ENCODE peak calls at places on chromosomes 6 and 20, in four cellular contexts. E is iPS DF 6.9, N is Karpas-422, P is mucosa of descending colon. Z is an unnamed sample.

GRCh38 chr6:79280756-79281155 is 46.3 kb upstream of the HMGN3 start:
- DNase-seq in E (no peak), N (no peak), P (no peak), Z (no peak)

GRCh38 chr6:163572612-163573011 is 158.1 kb downstream of the QKI start:
- DNase-seq in E (no peak), N (no peak), P (no peak), Z (peak)

GRCh38 chr20:60583741-60584140 is 625.5 kb downstream of the CDH26 start:
- DNase-seq in E (no peak), N (no peak), P (no peak), Z (no peak)

GRCh38 chr6:40371621-40372020 is 215.5 kb downstream of the LRFN2 start:
- DNase-seq in E (no peak), N (no peak), P (no peak), Z (no peak)

GRCh38 chr20:58146081-58146734 is 82.2 kb downstream of the ANKRD60 start:
- DNase-seq in E (no peak), N (no peak), P (no peak), Z (no peak)

GRCh38 chr6:124676033-124676432 is 286.2 kb upstream of the RNF217 start:
- DNase-seq in E (no peak), N (no peak), P (no peak), Z (no peak)

GRCh38 chr20:3846378-3846739 is 275 bp upstream of the MAVS start:
- DNase-seq in E (no peak), N (no peak), P (no peak), Z (no peak)

GRCh38 chr6:105431226-105431625 is 28.3 kb upstream of the PREP start:
- DNase-seq in E (peak), N (peak), P (no peak), Z (peak)

GRCh38 chr6:118810420-118811027 is 83.4 kb upstream of the ASF1A start:
- DNase-seq in E (no peak), N (peak), P (peak), Z (no peak)

GRCh38 chr6:79538481-79538971 is 1.3 kb upstream of the LCA5 start:
- DNase-seq in E (no peak), N (no peak), P (no peak), Z (no peak)

GRCh38 chr20:44552950-44553908 is 29.1 kb upstream of the PKIG start:
- DNase-seq in E (no peak), N (no peak), P (no peak), Z (no peak)

GRCh38 chr6:75414445-75415021 is 79.1 kb downstream of the FILIP1 start:
- DNase-seq in E (no peak), N (no peak), P (no peak), Z (no peak)

GRCh38 chr20:62837790-62838458 is 21.1 kb downstream of the COL9A3 start:
- DNase-seq in E (no peak), N (peak), P (peak), Z (no peak)

GRCh38 chr6:145643760-145644159 is 91.6 kb downstream of the EPM2A start:
- DNase-seq in E (no peak), N (no peak), P (no peak), Z (no peak)

GRCh38 chr6:94300424-94301144 is 881.2 kb upstream of the EPHA7 start:
- DNase-seq in E (no peak), N (no peak), P (no peak), Z (no peak)

GRCh38 chr6:27321901-27322300 is 9.8 kb upstream of the POM121L2 start:
- DNase-seq in E (no peak), N (no peak), P (no peak), Z (no peak)

GRCh38 chr6:169864148-169865030 is 113.0 kb downstream of the ERMARD start:
- DNase-seq in E (no peak), N (no peak), P (no peak), Z (peak)

GRCh38 chr6:168380956-168381605 is 59.9 kb upstream of the SMOC2 start:
- DNase-seq in E (no peak), N (no peak), P (no peak), Z (no peak)

GRCh38 chr6:146931214-146931613 is 273.0 kb upstream of the STXBP5 start:
- DNase-seq in E (no peak), N (no peak), P (no peak), Z (no peak)

GRCh38 chr6:75334266-75335040 is 49.9 kb upstream of the TMEM30A start:
- DNase-seq in E (peak), N (no peak), P (no peak), Z (peak)

GRCh38 chr20:51339721-51340450 is 202.6 kb downstream of the NFATC2 start:
- DNase-seq in E (no peak), N (no peak), P (no peak), Z (no peak)

GRCh38 chr6:165744515-165745228 is 81.6 kb upstream of the PDE10A start:
- DNase-seq in E (no peak), N (no peak), P (no peak), Z (no peak)

GRCh38 chr20:43938932-43939761 is 24.5 kb downstream of the TOX2 start:
- DNase-seq in E (no peak), N (peak), P (peak), Z (no peak)

GRCh38 chr20:47821481-47822100 is 36.3 kb upstream of the SULF2 start:
- DNase-seq in E (no peak), N (no peak), P (no peak), Z (peak)

GRCh38 chr20:25084616-25085187 is 2.8 kb upstream of the VSX1 start:
- DNase-seq in E (no peak), N (no peak), P (no peak), Z (peak)

GRCh38 chr20:7758436-7758835 is 181.8 kb downstream of the HAO1 start:
- DNase-seq in E (no peak), N (no peak), P (no peak), Z (no peak)

GRCh38 chr6:5626727-5627426 is 365.6 kb downstream of the FARS2 start:
- DNase-seq in E (no peak), N (peak), P (no peak), Z (no peak)

GRCh38 chr6:27132532-27133280 is 114.8 kb upstream of the PRSS16 start:
- DNase-seq in E (peak), N (peak), P (peak), Z (peak)

GRCh38 chr6:98107801-98108200 is 726.6 kb upstream of the POU3F2 start:
- DNase-seq in E (no peak), N (no peak), P (no peak), Z (no peak)

GRCh38 chr6:54291738-54292137 is 16.5 kb upstream of the TINAG start:
- DNase-seq in E (no peak), N (no peak), P (no peak), Z (no peak)

Z was measured in endodermal cell.